ENCODE peak calls at places on chromosomes 1 and 21, in eight cellular contexts. X, B, C, O, A, L, Q and F are unnamed samples.

GRCh38 chr1:11997081-11997851 is 17.0 kb downstream of the MFN2 start:
- DNase-seq in X (no peak), B (no peak), C (no peak), O (no peak), A (no peak), L (no peak), Q (peak), F (no peak)

GRCh38 chr1:229030642-229031390 is 240.1 kb upstream of the RAB4A start:
- DNase-seq in X (no peak), B (no peak), C (no peak), O (no peak), A (no peak), L (no peak), Q (no peak), F (no peak)

GRCh38 chr1:40032240-40032891 is 8.2 kb upstream of the CAP1 start:
- DNase-seq in X (no peak), B (peak), C (peak), O (peak), A (peak), L (peak), Q (peak), F (peak)

GRCh38 chr1:101618900-101619299 is 377.8 kb downstream of the OLFM3 start:
- DNase-seq in X (no peak), B (no peak), C (no peak), O (no peak), A (no peak), L (no peak), Q (no peak), F (no peak)

GRCh38 chr1:77350012-77350411 is 68.2 kb downstream of the AK5 start:
- DNase-seq in X (no peak), B (no peak), C (no peak), O (no peak), A (no peak), L (no peak), Q (no peak), F (no peak)

GRCh38 chr1:6790146-6790545 is 4.9 kb downstream of the CAMTA1 start:
- DNase-seq in X (no peak), B (no peak), C (no peak), O (no peak), A (no peak), L (no peak), Q (no peak), F (no peak)

GRCh38 chr1:152442765-152443164 is 28.7 kb upstream of the CRNN start:
- DNase-seq in X (no peak), B (peak), C (no peak), O (no peak), A (no peak), L (no peak), Q (peak), F (no peak)

GRCh38 chr1:233343262-233343661 is 15.7 kb downstream of the MAP3K21 start:
- DNase-seq in X (no peak), B (no peak), C (no peak), O (no peak), A (no peak), L (no peak), Q (no peak), F (no peak)

GRCh38 chr1:206465951-206466350 is 4.3 kb upstream of the IKBKE start:
- DNase-seq in X (no peak), B (no peak), C (no peak), O (no peak), A (no peak), L (no peak), Q (no peak), F (no peak)

GRCh38 chr1:41666991-41667631 is 182.6 kb upstream of the EDN2 start:
- DNase-seq in X (no peak), B (no peak), C (peak), O (no peak), A (no peak), L (no peak), Q (no peak), F (no peak)

GRCh38 chr1:86419277-86419903 is 4.6 kb upstream of the CLCA2 start:
- DNase-seq in X (peak), B (no peak), C (no peak), O (no peak), A (no peak), L (no peak), Q (no peak), F (no peak)

GRCh38 chr1:168260393-168260792 is 20.3 kb upstream of the TBX19 start:
- DNase-seq in X (no peak), B (no peak), C (no peak), O (no peak), A (no peak), L (no peak), Q (no peak), F (no peak)

GRCh38 chr1:41341365-41341683 is 19.9 kb upstream of the FOXO6 start:
- DNase-seq in X (no peak), B (no peak), C (no peak), O (no peak), A (no peak), L (no peak), Q (peak), F (no peak)

GRCh38 chr21:14815001-14815400 is 249.8 kb downstream of the NRIP1 start:
- DNase-seq in X (no peak), B (no peak), C (no peak), O (no peak), A (no peak), L (no peak), Q (no peak), F (no peak)

GRCh38 chr1:118081387-118081786 is 103.6 kb downstream of the SPAG17 start:
- DNase-seq in X (peak), B (no peak), C (no peak), O (no peak), A (no peak), L (no peak), Q (no peak), F (no peak)

GRCh38 chr1:31672988-31673387 is 28.3 kb upstream of the PEF1 start:
- DNase-seq in X (no peak), B (peak), C (no peak), O (no peak), A (no peak), L (peak), Q (no peak), F (no peak)

GRCh38 chr1:231465051-231465450 is 43.0 kb upstream of the EGLN1 start:
- DNase-seq in X (no peak), B (no peak), C (no peak), O (no peak), A (no peak), L (no peak), Q (no peak), F (no peak)

GRCh38 chr21:45575304-45575992 is 33.2 kb upstream of the SLC19A1 start:
- DNase-seq in X (no peak), B (no peak), C (no peak), O (no peak), A (no peak), L (no peak), Q (no peak), F (no peak)

GRCh38 chr1:36876990-36877389 is 157.3 kb downstream of the GRIK3 start:
- DNase-seq in X (no peak), B (no peak), C (no peak), O (no peak), A (no peak), L (no peak), Q (no peak), F (no peak)

GRCh38 chr1:162385280-162385623 is 3.7 kb downstream of the C1orf226 start:
- DNase-seq in X (no peak), B (no peak), C (no peak), O (no peak), A (no peak), L (no peak), Q (no peak), F (no peak)

GRCh38 chr1:21366288-21366687 is 73.6 kb upstream of the NBPF3 start:
- DNase-seq in X (no peak), B (no peak), C (no peak), O (no peak), A (no peak), L (no peak), Q (no peak), F (no peak)

GRCh38 chr1:21372383-21372782 is 67.6 kb upstream of the NBPF3 start:
- DNase-seq in X (no peak), B (no peak), C (no peak), O (no peak), A (no peak), L (no peak), Q (no peak), F (no peak)

GRCh38 chr1:21369905-21370304 is 70.0 kb upstream of the NBPF3 start:
- DNase-seq in X (no peak), B (no peak), C (no peak), O (no peak), A (no peak), L (no peak), Q (no peak), F (no peak)

GRCh38 chr1:21365036-21365435 is 74.8 kb upstream of the ECE1 start:
- DNase-seq in X (no peak), B (no peak), C (no peak), O (no peak), A (no peak), L (no peak), Q (no peak), F (no peak)

DNA sequence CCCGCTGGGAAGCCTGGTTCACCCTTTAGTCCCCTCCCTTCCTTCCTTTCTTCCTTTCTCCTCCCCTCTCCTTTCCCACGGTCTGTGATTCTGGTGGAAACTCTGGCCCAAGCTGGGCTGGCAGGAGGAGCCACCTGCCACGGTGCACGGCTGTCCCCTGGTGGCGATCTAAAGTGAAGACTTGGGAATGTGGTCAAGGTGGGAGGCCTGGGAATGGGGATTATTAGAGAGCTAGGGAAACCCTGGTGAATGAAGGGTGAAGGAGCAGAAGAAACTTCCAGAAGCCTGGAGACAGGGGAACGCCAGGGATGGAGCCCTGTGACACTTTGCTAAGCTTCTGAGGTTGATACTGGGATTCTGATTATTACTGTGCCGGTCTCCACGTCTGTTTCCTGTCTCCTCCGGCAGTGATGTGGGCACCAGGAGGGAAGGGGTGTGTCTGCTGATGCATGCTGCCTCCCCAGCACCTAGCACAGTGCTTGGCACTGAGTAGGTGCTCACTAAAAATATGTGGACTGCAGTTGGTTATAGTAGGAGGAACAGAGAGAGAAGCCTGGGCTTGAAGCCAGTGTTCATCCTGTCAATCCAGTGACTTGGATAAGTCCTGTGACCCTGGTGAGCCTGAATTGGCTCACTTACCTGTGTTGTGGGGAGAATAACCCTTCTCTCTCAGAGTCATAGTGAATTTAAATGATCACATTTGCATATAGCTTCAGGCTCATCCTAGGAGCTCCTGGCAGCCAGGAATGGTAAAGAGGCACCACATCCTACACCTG is 71.2 kb upstream of the NBPF3 start:
- DNase-seq in X (no peak), B (peak), C (peak), O (peak), A (peak), L (peak), Q (peak), F (peak)
- TF ChIP-seq POLR2A in X (no peak), B (no peak), C (peak), O (no peak), A (peak), L (no peak), Q (no peak), F (no peak)

GRCh38 chr1:21293537-21294265 is 3.4 kb upstream of the ECE1 start:
- DNase-seq in X (no peak), B (no peak), C (peak), O (no peak), A (no peak), L (no peak), Q (no peak), F (no peak)

GRCh38 chr1:21295059-21295401 is 4.8 kb upstream of the ECE1 start:
- DNase-seq in X (no peak), B (no peak), C (no peak), O (peak), A (no peak), L (no peak), Q (peak), F (no peak)

GRCh38 chr1:21295545-21295944 is 5.3 kb upstream of the ECE1 start:
- DNase-seq in X (no peak), B (no peak), C (no peak), O (no peak), A (no peak), L (no peak), Q (peak), F (no peak)

GRCh38 chr1:21292991-21293536 is 2.8 kb upstream of the ECE1 start:
- DNase-seq in X (no peak), B (no peak), C (peak), O (no peak), A (no peak), L (no peak), Q (no peak), F (no peak)

GRCh38 chr1:21294266-21295058 is 4.2 kb upstream of the ECE1 start:
- DNase-seq in X (peak), B (no peak), C (peak), O (peak), A (no peak), L (no peak), Q (no peak), F (no peak)
- TF ChIP-seq POLR2A in X (no peak), B (no peak), C (no peak), O (peak), A (no peak), L (no peak), Q (no peak), F (no peak)

GRCh38 chr1:173869108-173869359 is 854 bp downstream of the ZBTB37 start:
- DNase-seq in X (no peak), B (no peak), C (no peak), O (no peak), A (no peak), L (no peak), Q (no peak), F (no peak)

GRCh38 chr1:173868266-173869107 is at the start of gene ZBTB37:
- DNase-seq in X (peak), B (peak), C (peak), O (peak), A (peak), L (peak), Q (peak), F (peak)

GRCh38 chr1:173866462-173866861 is 1.3 kb downstream of the GAS5 start:
- DNase-seq in X (no peak), B (no peak), C (no peak), O (no peak), A (no peak), L (no peak), Q (no peak), F (no peak)

GRCh38 chr1:173867141-173867752 is 542 bp downstream of the GAS5 start:
- DNase-seq in X (no peak), B (no peak), C (peak), O (no peak), A (no peak), L (no peak), Q (no peak), F (no peak)

DNA sequence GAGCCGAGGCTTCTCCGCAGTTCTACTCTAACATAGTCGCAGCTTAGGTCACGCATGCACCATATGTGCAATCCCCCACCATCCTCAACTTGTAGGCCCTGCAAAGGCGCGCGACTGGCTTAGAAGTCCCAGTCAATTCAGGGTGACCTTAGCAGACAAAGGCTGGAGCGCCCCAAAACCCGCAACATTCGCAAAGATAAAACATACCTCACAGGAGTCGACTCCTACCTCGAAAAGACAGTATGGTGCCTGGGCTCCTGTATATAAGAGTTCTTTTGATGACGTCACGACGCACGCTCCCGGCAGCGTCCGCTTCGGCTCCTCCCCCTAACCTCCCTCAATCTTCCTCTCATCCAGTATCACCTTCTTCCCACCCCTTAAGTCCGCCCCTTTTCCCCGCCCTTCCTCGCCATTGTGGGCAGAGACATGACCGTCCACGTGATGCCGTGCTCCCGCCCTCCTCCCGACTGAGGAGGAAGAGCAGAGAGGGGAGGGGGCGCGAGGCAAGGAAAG is at the start of gene GAS5:
- DNase-seq in X (peak), B (peak), C (peak), O (peak), A (peak), L (peak), Q (peak), F (peak)
- TF ChIP-seq POLR2A in X (peak), B (peak), C (peak), O (peak), A (peak), L (peak), Q (peak), F (peak)

GRCh38 chr1:26833432-26834405 is 7.2 kb downstream of the ZDHHC18 start:
- DNase-seq in X (peak), B (no peak), C (peak), O (no peak), A (no peak), L (peak), Q (no peak), F (no peak)
- TF ChIP-seq POLR2A in X (peak), B (no peak), C (no peak), O (no peak), A (no peak), L (no peak), Q (no peak), F (no peak)

DNA sequence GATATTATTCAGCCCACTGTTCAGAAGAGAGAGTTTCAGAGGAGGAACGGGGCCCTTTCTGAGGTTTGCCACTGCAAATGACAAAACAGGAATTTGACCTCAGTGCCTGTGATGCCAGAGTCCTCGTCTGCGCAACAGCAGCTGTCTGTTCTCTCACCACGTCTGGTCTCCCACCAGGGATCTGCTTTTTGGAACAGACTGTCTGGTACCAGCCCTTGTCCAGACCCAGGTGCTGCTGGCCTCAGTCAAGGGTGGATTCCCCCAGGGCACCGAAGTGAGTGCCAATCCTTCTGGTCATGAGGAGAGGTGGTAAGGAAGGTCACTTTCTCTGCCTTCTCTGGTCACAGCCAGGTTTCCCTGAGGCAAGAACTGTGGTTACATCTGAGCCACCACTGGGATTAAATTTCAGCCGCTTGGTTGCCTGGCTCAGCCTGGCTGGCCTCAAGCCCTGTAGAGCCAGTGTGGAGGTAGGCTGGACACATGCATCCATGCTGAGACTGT is 2.3 kb upstream of the BCAN start:
- DNase-seq in X (no peak), B (no peak), C (no peak), O (no peak), A (no peak), L (peak), Q (no peak), F (peak)
- TF ChIP-seq POLR2A in X (no peak), B (no peak), C (no peak), O (no peak), A (no peak), L (no peak), Q (no peak), F (no peak)

GRCh38 chr1:111204211-111204883 is 3.9 kb upstream of the DENND2D start:
- DNase-seq in X (peak), B (peak), C (peak), O (peak), A (no peak), L (no peak), Q (no peak), F (no peak)
- TF ChIP-seq POLR2A in X (no peak), B (no peak), C (peak), O (peak), A (peak), L (no peak), Q (no peak), F (no peak)

GRCh38 chr1:51559064-51559500 is 40.0 kb upstream of the EPS15 start:
- DNase-seq in X (no peak), B (no peak), C (no peak), O (no peak), A (no peak), L (no peak), Q (no peak), F (no peak)

GRCh38 chr1:51559501-51559900 is 40.4 kb upstream of the EPS15 start:
- DNase-seq in X (no peak), B (no peak), C (no peak), O (no peak), A (no peak), L (no peak), Q (no peak), F (no peak)

GRCh38 chr1:51558375-51558924 is 39.4 kb upstream of the EPS15 start:
- DNase-seq in X (no peak), B (no peak), C (no peak), O (no peak), A (no peak), L (no peak), Q (peak), F (peak)

GRCh38 chr1:51561702-51562101 is 42.6 kb upstream of the EPS15 start:
- DNase-seq in X (no peak), B (no peak), C (no peak), O (no peak), A (no peak), L (peak), Q (no peak), F (no peak)

GRCh38 chr1:51560034-51560433 is 41.0 kb upstream of the EPS15 start:
- DNase-seq in X (no peak), B (no peak), C (no peak), O (no peak), A (no peak), L (no peak), Q (no peak), F (no peak)
- TF ChIP-seq POLR2A in X (no peak), B (no peak), C (no peak), O (no peak), A (no peak), L (no peak), Q (no peak), F (no peak)

GRCh38 chr1:173285046-173285445 is 77.9 kb upstream of the TNFSF4 start:
- DNase-seq in X (no peak), B (no peak), C (no peak), O (no peak), A (no peak), L (no peak), Q (no peak), F (no peak)

DNA sequence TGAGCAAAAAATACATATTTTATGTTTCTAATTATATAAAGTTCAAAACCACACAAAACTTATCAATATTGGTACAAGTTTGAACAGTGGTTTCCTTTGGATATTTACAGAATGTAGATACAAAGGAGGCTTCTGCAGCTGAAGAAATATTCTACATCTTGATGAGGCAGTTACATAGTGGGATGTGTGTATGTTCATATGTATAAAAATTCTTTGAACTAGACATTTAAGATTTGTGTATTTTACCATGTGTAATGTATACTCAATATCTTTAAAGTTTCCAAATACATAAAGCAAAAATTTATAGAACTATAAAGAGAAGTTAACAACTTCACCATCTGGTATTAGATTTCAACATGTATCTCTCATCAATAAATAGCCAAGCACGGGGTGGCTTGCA is 80.7 kb upstream of the TNFSF4 start:
- DNase-seq in X (no peak), B (no peak), C (no peak), O (no peak), A (no peak), L (no peak), Q (no peak), F (no peak)
- TF ChIP-seq POLR2A in X (no peak), B (no peak), C (no peak), O (no peak), A (no peak), L (no peak), Q (no peak), F (no peak)

GRCh38 chr1:113912594-113913311 is 7.6 kb downstream of the DCLRE1B start:
- DNase-seq in X (no peak), B (peak), C (no peak), O (peak), A (peak), L (peak), Q (peak), F (no peak)

GRCh38 chr1:113917400-113918082 is 11.6 kb upstream of the HIPK1 start:
- DNase-seq in X (no peak), B (no peak), C (no peak), O (no peak), A (no peak), L (no peak), Q (no peak), F (no peak)

GRCh38 chr1:113916974-113917373 is 11.8 kb downstream of the DCLRE1B start:
- DNase-seq in X (no peak), B (no peak), C (no peak), O (no peak), A (no peak), L (no peak), Q (no peak), F (no peak)

GRCh38 chr1:113913312-113913668 is 8.2 kb downstream of the DCLRE1B start:
- DNase-seq in X (no peak), B (no peak), C (no peak), O (no peak), A (no peak), L (no peak), Q (no peak), F (no peak)

GRCh38 chr1:113913887-113914664 is 8.9 kb downstream of the DCLRE1B start:
- DNase-seq in X (no peak), B (no peak), C (no peak), O (no peak), A (no peak), L (no peak), Q (no peak), F (no peak)
- TF ChIP-seq POLR2A in X (no peak), B (no peak), C (no peak), O (no peak), A (no peak), L (no peak), Q (no peak), F (no peak)